ENCODE peak calls at places on chromosomes 13 and 19, in eight cellular contexts. T, L, Z, A, D, S, J and V are unnamed samples.

GRCh38 chr19:41870401-41870873 is 6.6 kb upstream of the CD79A start:
- DNase-seq in T (no peak), L (peak), Z (peak), A (no peak), D (no peak), S (no peak), J (no peak), V (peak)

GRCh38 chr19:2355168-2356035 is 4.7 kb upstream of the TMPRSS9 start:
- DNase-seq in T (no peak), L (no peak), Z (no peak), A (no peak), D (no peak), S (no peak), J (no peak), V (no peak)

GRCh38 chr19:50198431-50199253 is 4.8 kb upstream of the MYH14 start:
- DNase-seq in T (no peak), L (no peak), Z (no peak), A (no peak), D (no peak), S (no peak), J (no peak), V (no peak)

GRCh38 chr19:19997656-19998268 is 41.5 kb downstream of the ZNF682 start:
- DNase-seq in T (peak), L (no peak), Z (no peak), A (peak), D (peak), S (no peak), J (no peak), V (peak)

GRCh38 chr19:1571358-1571757 is 3.2 kb upstream of the MEX3D start:
- DNase-seq in T (no peak), L (no peak), Z (no peak), A (no peak), D (no peak), S (no peak), J (no peak), V (no peak)

GRCh38 chr19:38209671-38210457 is 14.2 kb downstream of the DPF1 start:
- DNase-seq in T (peak), L (peak), Z (no peak), A (no peak), D (no peak), S (no peak), J (no peak), V (peak)

GRCh38 chr19:29886535-29886934 is 55.5 kb upstream of the URI1 start:
- DNase-seq in T (no peak), L (no peak), Z (no peak), A (no peak), D (no peak), S (no peak), J (no peak), V (no peak)

GRCh38 chr13:104943331-104943730 is 1592.1 kb downstream of the EFNB2 start:
- DNase-seq in T (no peak), L (no peak), Z (no peak), A (no peak), D (no peak), S (no peak), J (no peak), V (no peak)

GRCh38 chr19:33205110-33205509 is 11.0 kb downstream of the LRP3 start:
- DNase-seq in T (no peak), L (no peak), Z (no peak), A (no peak), D (no peak), S (no peak), J (no peak), V (peak)

GRCh38 chr19:13978306-13978705 is 26.0 kb downstream of the DCAF15 start:
- DNase-seq in T (peak), L (no peak), Z (no peak), A (peak), D (peak), S (no peak), J (no peak), V (peak)

GRCh38 chr19:39218230-39219007 is 14.4 kb upstream of the SYCN start:
- DNase-seq in T (no peak), L (no peak), Z (no peak), A (no peak), D (no peak), S (no peak), J (no peak), V (no peak)

GRCh38 chr13:110250258-110250891 is 56.6 kb downstream of the COL4A1 start:
- DNase-seq in T (no peak), L (peak), Z (no peak), A (no peak), D (no peak), S (no peak), J (no peak), V (no peak)

GRCh38 chr13:108369412-108369811 is 99.9 kb downstream of the TNFSF13B start:
- DNase-seq in T (no peak), L (no peak), Z (no peak), A (no peak), D (no peak), S (no peak), J (no peak), V (no peak)

GRCh38 chr13:99311137-99311536 is 3.9 kb upstream of the GPR183 start:
- DNase-seq in T (no peak), L (peak), Z (no peak), A (no peak), D (peak), S (no peak), J (no peak), V (no peak)

GRCh38 chr13:41905600-41906254 is 55.2 kb downstream of the VWA8 start:
- DNase-seq in T (no peak), L (peak), Z (peak), A (no peak), D (no peak), S (no peak), J (peak), V (peak)

GRCh38 chr19:30102239-30102638 is 160.2 kb downstream of the URI1 start:
- DNase-seq in T (no peak), L (no peak), Z (no peak), A (no peak), D (no peak), S (no peak), J (no peak), V (no peak)

GRCh38 chr13:36750461-36750860 is 68.6 kb upstream of the RFXAP start:
- DNase-seq in T (no peak), L (no peak), Z (no peak), A (no peak), D (no peak), S (no peak), J (no peak), V (no peak)

GRCh38 chr13:23776698-23777570 is 112.3 kb downstream of the MIPEP start:
- DNase-seq in T (no peak), L (no peak), Z (no peak), A (no peak), D (no peak), S (peak), J (no peak), V (no peak)

GRCh38 chr13:46640843-46641242 is 87.9 kb downstream of the LRCH1 start:
- DNase-seq in T (no peak), L (peak), Z (no peak), A (no peak), D (no peak), S (no peak), J (no peak), V (no peak)

GRCh38 chr13:73416093-73416492 is 357.3 kb downstream of the KLF5 start:
- DNase-seq in T (no peak), L (no peak), Z (no peak), A (no peak), D (no peak), S (no peak), J (no peak), V (no peak)

GRCh38 chr19:13930402-13930801 is 7.8 kb downstream of the PODNL1 start:
- DNase-seq in T (no peak), L (no peak), Z (no peak), A (no peak), D (peak), S (no peak), J (no peak), V (peak)

GRCh38 chr13:95874286-95874685 is 178.9 kb downstream of the UGGT2 start:
- DNase-seq in T (no peak), L (peak), Z (no peak), A (no peak), D (no peak), S (no peak), J (no peak), V (no peak)

GRCh38 chr19:40231544-40232424 is 5.3 kb upstream of the CCNP start:
- DNase-seq in T (peak), L (no peak), Z (no peak), A (no peak), D (peak), S (no peak), J (peak), V (no peak)

GRCh38 chr19:4645718-4646117 is 6.4 kb downstream of the TNFAIP8L1 start:
- DNase-seq in T (no peak), L (no peak), Z (no peak), A (no peak), D (no peak), S (no peak), J (no peak), V (no peak)

GRCh38 chr19:45878043-45878794 is 7.7 kb downstream of the IRF2BP1 start:
- DNase-seq in T (no peak), L (no peak), Z (no peak), A (no peak), D (no peak), S (no peak), J (peak), V (no peak)

GRCh38 chr13:85277753-85278152 is 521.5 kb downstream of the SLITRK6 start:
- DNase-seq in T (no peak), L (peak), Z (peak), A (no peak), D (no peak), S (no peak), J (peak), V (no peak)

GRCh38 chr19:5828661-5829566 is 10.6 kb downstream of the FUT6 start:
- DNase-seq in T (peak), L (no peak), Z (no peak), A (no peak), D (peak), S (no peak), J (no peak), V (peak)

GRCh38 chr19:6610934-6611370 is 20.0 kb upstream of the CD70 start:
- DNase-seq in T (no peak), L (peak), Z (peak), A (no peak), D (no peak), S (no peak), J (no peak), V (no peak)

DNA sequence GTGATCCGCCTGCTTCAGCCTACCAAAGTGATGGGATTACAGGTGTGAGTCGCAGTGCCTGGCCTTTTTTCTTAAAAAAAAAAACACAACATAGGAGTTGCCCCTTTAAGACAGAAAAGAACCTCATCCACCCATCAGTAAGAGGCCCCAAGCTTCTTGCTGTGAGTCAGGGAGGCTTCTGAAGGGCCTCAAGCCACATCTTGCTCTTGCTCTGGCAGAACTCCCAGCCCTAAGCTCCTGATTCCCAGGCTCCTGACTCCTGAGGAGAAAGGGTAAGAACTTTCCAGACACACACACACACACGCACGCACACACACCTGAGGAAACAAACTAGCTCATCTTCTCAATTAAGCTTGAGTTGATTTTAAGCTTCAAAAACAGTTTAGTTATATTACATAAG is 6.9 kb downstream of the ETFB start:
- DNase-seq in T (no peak), L (peak), Z (peak), A (no peak), D (no peak), S (no peak), J (no peak), V (no peak)
- TF ChIP-seq USF2 in T (no peak), L (no peak), Z (no peak), A (no peak), D (no peak), S (no peak), J (no peak), V (no peak)

GRCh38 chr19:7709932-7710460 is 8.1 kb upstream of the FCER2 start:
- DNase-seq in T (no peak), L (no peak), Z (no peak), A (no peak), D (no peak), S (no peak), J (no peak), V (no peak)

GRCh38 chr19:7706188-7706530 is 4.2 kb upstream of the FCER2 start:
- DNase-seq in T (no peak), L (no peak), Z (no peak), A (no peak), D (no peak), S (no peak), J (no peak), V (no peak)

GRCh38 chr19:7704280-7705060 is 2.5 kb upstream of the FCER2 start:
- DNase-seq in T (no peak), L (no peak), Z (no peak), A (no peak), D (no peak), S (no peak), J (no peak), V (no peak)

GRCh38 chr19:7705387-7706187 is 3.7 kb upstream of the FCER2 start:
- DNase-seq in T (no peak), L (no peak), Z (no peak), A (no peak), D (no peak), S (peak), J (no peak), V (no peak)

GRCh38 chr19:7706662-7707454 is 4.9 kb upstream of the FCER2 start:
- DNase-seq in T (no peak), L (no peak), Z (no peak), A (no peak), D (no peak), S (no peak), J (no peak), V (no peak)
- TF ChIP-seq USF2 in T (no peak), L (no peak), Z (no peak), A (no peak), D (no peak), S (no peak), J (no peak), V (no peak)

GRCh38 chr13:70527553-70527952 is 419.3 kb upstream of the KLHL1 start:
- DNase-seq in T (no peak), L (no peak), Z (no peak), A (no peak), D (no peak), S (no peak), J (no peak), V (peak)
- TF ChIP-seq USF2 in T (no peak), L (no peak), Z (no peak), A (no peak), D (no peak), S (no peak), J (no peak), V (no peak)

GRCh38 chr19:17436874-17437267 is 11.6 kb downstream of the TMEM221 start:
- DNase-seq in T (no peak), L (no peak), Z (no peak), A (no peak), D (no peak), S (no peak), J (no peak), V (no peak)
- TF ChIP-seq USF2 in T (no peak), L (no peak), Z (no peak), A (no peak), D (no peak), S (no peak), J (no peak), V (no peak)

GRCh38 chr13:39468306-39468705 is 134.7 kb downstream of the LHFPL6 start:
- DNase-seq in T (no peak), L (no peak), Z (no peak), A (no peak), D (no peak), S (no peak), J (no peak), V (no peak)
- TF ChIP-seq USF2 in T (no peak), L (no peak), Z (no peak), A (no peak), D (no peak), S (no peak), J (no peak), V (no peak)

GRCh38 chr13:48500652-48501197 is 32.2 kb downstream of the RCBTB2 start:
- DNase-seq in T (no peak), L (peak), Z (peak), A (no peak), D (no peak), S (no peak), J (peak), V (no peak)
- TF ChIP-seq USF2 in T (no peak), L (no peak), Z (no peak), A (no peak), D (no peak), S (no peak), J (no peak), V (no peak)

DNA sequence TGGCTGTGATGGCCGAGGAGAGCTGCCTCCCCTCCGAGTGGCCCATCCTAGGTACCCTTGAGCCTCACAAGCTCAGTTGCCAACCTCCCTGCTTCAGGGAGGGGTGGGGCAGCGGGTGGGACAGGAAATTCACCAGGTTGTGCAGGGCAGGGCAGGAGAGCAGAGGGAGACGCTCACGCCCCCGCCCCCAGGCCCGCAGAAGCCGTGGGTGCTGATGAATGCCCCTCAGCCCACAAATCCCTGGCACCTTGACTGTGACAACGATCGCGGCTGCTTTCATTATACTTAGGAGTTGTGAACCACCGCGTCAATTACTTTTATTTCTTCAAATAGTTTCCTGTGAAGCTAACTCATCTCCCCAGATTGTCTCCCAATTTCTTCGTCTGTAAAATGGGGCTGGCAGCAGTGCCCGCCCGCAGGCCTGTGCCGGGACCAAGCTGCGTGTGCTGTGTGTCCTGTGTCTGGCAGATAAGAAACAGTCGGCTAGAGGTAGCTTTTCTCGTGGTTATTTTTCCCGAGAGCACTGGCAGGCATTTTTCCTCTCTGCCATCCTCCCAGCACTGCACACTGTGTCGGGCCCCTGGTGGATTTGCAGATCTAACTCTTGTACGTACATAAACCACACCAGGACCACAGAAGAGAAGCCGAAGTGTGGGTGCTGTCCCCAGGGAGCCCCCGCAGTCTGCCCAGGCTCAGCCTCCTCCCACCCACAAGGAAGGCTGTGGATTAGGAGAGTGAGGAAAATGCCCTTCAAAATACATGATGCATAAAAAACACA is 7.9 kb upstream of the RASA3 start:
- DNase-seq in T (peak), L (no peak), Z (no peak), A (no peak), D (no peak), S (no peak), J (no peak), V (no peak)
- TF ChIP-seq USF2 in T (no peak), L (no peak), Z (no peak), A (no peak), D (no peak), S (no peak), J (no peak), V (no peak)